ENCODE peak calls at places on chromosomes 11 and 22, in seven cellular contexts. S, R, T, I, G, A and Y are unnamed samples.
A peak's percentile ranks its signal among the peaks of the same experiment; 100 is the strongest.

GRCh38 chr11:74550991-74551753 is 41.2 kb upstream of the POLD3 start:
- DNase-seq in A (no peak), I (no peak), T (no peak), R (no peak), G (no peak), S (no peak), Y (no peak)

GRCh38 chr11:115672412-115672811 is 168.2 kb upstream of the CADM1 start:
- DNase-seq in I (no peak), A (no peak), G (no peak), R (no peak), T (no peak), S (no peak), Y (no peak)

GRCh38 chr11:116170526-116171120 is 602.2 kb downstream of the BUD13 start:
- DNase-seq in I (no peak), G (no peak), S (no peak), A (no peak), R (peak; percentile 42), T (no peak), Y (no peak)

GRCh38 chr11:124536520-124536919 is 6.9 kb downstream of the OR8B12 start:
- DNase-seq in G (peak; percentile 67), R (peak; percentile 93), I (peak; percentile 47), A (no peak), T (peak; percentile 58), S (peak; percentile 39), Y (peak; percentile 98)

GRCh38 chr22:24184057-24184798 is 2.9 kb downstream of the SUSD2 start:
- DNase-seq in T (no peak), A (no peak), S (no peak), I (no peak), R (no peak), G (no peak), Y (no peak)

GRCh38 chr22:32444068-32444467 is 20.2 kb downstream of the BPIFC start:
- DNase-seq in T (no peak), A (peak; percentile 8), G (peak; percentile 66), I (no peak), R (peak; percentile 33), S (no peak), Y (peak; percentile 43)

GRCh38 chr11:83056204-83056603 is 15.5 kb downstream of the RAB30 start:
- DNase-seq in T (no peak), R (no peak), G (no peak), I (no peak), A (no peak), S (no peak), Y (no peak)

GRCh38 chr22:41992496-41992895 is 6.1 kb upstream of the WBP2NL start:
- DNase-seq in I (no peak), A (no peak), S (no peak), G (no peak), R (no peak), T (no peak), Y (no peak)

GRCh38 chr11:73965076-73965763 is 14.4 kb downstream of the DNAJB13 start:
- DNase-seq in S (no peak), T (peak; percentile 19), G (no peak), I (no peak), R (no peak), A (no peak), Y (no peak)

GRCh38 chr11:34680918-34681554 is 60.1 kb downstream of the EHF start:
- DNase-seq in R (no peak), A (no peak), G (no peak), S (peak; percentile 78), T (peak; percentile 84), I (peak; percentile 5), Y (peak; percentile 61)

GRCh38 chr11:125110506-125110905 is 920 bp downstream of the TMEM218 start:
- DNase-seq in S (no peak), T (peak; percentile 18), A (no peak), G (no peak), I (no peak), R (no peak), Y (peak; percentile 88)

GRCh38 chr11:104390696-104391095 is 226.7 kb upstream of the PDGFD start:
- DNase-seq in I (no peak), T (no peak), R (no peak), A (no peak), S (peak; percentile 25), G (no peak), Y (no peak)

GRCh38 chr22:30705710-30706651 is 11.3 kb downstream of the OSBP2 start:
- DNase-seq in I (no peak), T (no peak), A (no peak), G (no peak), R (no peak), S (peak; percentile 80), Y (peak; percentile 84)

GRCh38 chr22:31764785-31765184 is 11.0 kb downstream of the DEPDC5 start:
- DNase-seq in G (no peak), A (no peak), S (no peak), R (no peak), T (no peak), I (no peak), Y (peak; percentile 30)

GRCh38 chr11:20055312-20055711 is 105.0 kb downstream of the DBX1 start:
- DNase-seq in G (peak; percentile 44), R (no peak), T (no peak), I (no peak), S (no peak), A (no peak), Y (no peak)

GRCh38 chr22:29030618-29031235 is 30.9 kb downstream of the C22orf31 start:
- DNase-seq in A (peak; percentile 58), T (peak; percentile 85), S (peak; percentile 77), G (no peak), I (no peak), R (peak; percentile 85), Y (peak; percentile 95)

GRCh38 chr11:92314499-92314898 is 89.9 kb downstream of the FAT3 start:
- DNase-seq in A (no peak), G (no peak), I (no peak), S (no peak), R (no peak), T (peak; percentile 22), Y (no peak)

GRCh38 chr11:114432893-114433292 is 6.4 kb upstream of the REXO2 start:
- DNase-seq in A (no peak), T (no peak), R (no peak), S (no peak), I (no peak), G (no peak), Y (no peak)

GRCh38 chr22:45284705-45285305 is at the start of gene UPK3A:
- DNase-seq in S (no peak), I (no peak), A (peak; percentile 64), R (peak; percentile 89), G (peak; percentile 34), T (peak; percentile 29), Y (peak; percentile 68)

GRCh38 chr11:12397953-12398352 is 20.6 kb downstream of the PARVA start:
- DNase-seq in I (no peak), G (no peak), S (peak; percentile 99), T (peak; percentile 98), R (no peak), A (no peak), Y (peak; percentile 98)

GRCh38 chr11:110356769-110357671 is 60.6 kb upstream of the RDX start:
- DNase-seq in T (peak; percentile 57), G (peak; percentile 57), A (no peak), R (no peak), S (peak; percentile 29), I (no peak), Y (peak; percentile 69)

GRCh38 chr22:46290843-46291785 is 5.6 kb upstream of the GTSE1 start:
- DNase-seq in S (no peak), G (no peak), A (no peak), I (no peak), R (no peak), T (no peak), Y (no peak)

DNA sequence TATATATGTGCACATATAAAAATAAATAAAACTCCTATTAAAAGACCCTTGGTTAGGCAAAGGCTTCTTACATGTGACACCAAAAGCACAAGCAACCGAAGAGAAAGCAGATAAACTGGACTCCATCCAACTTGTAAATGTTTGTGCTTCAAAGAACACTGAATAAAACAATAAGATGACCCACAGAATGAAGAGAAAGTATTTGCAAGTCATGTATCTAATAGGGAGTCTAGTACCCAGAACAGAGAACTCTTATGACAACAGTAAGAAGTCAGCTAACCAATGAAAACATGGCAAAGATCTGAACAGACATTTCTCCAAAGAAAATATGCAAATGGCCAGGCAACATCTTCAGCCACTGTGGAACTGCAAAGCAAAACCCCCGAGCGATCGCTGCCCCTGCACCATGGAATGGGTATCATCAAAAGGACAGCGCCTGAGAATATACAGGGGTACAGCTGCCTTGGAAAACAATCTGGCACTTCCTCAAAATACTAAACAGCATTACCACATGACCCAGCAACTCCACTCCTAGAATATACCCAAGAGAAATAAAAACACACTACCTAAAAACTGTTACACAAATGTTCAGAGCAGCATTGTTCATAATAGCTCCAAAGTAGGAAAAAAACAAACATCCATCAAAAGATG is 17.2 kb downstream of the BRD1 start:
- DNase-seq in I (no peak), G (no peak), R (no peak), A (no peak), T (peak; percentile 12), S (peak; percentile 30), Y (no peak)
- H3K4me1 ChIP-seq in I (no peaks in the 10 kb centered on the region), G (no peaks in the 10 kb centered on the region), R (no peaks in the 10 kb centered on the region), A (no peaks in the 10 kb centered on the region), T (peaks cover 18% of the 10 kb centered on the region), S (peaks cover 12% of the 10 kb centered on the region), Y (no peaks in the 10 kb centered on the region)

GRCh38 chr11:27194976-27195375 is 154.4 kb downstream of the BBOX1 start:
- DNase-seq in T (no peak), G (no peak), R (no peak), S (no peak), A (no peak), I (no peak), Y (no peak)
- H3K4ac ChIP-seq in T (no peak overlapping the region), G (no peak overlapping the region), R (no peak overlapping the region), S (no peak overlapping the region), A (no peak overlapping the region), I (no peak overlapping the region), Y (no peak overlapping the region)

GRCh38 chr11:64883575-64883974 is 5.2 kb upstream of the EHD1 start:
- DNase-seq in G (no peak), A (no peak), T (no peak), S (no peak), R (no peak), I (no peak), Y (no peak)
- H3K4me1 ChIP-seq in G (peaks cover 4% of the 10 kb centered on the region), A (peaks cover 22% of the 10 kb centered on the region), T (peaks cover 15% of the 10 kb centered on the region), S (peaks cover 12% of the 10 kb centered on the region), R (no peaks in the 10 kb centered on the region), I (no peaks in the 10 kb centered on the region), Y (peaks cover 1% of the 10 kb centered on the region)

GRCh38 chr22:19469421-19469820 is 9.6 kb downstream of the UFD1 start:
- DNase-seq in I (no peak), S (no peak), A (no peak), G (no peak), R (no peak), T (no peak), Y (no peak)
- H3K4ac ChIP-seq in I (no peak overlapping the region), S (no peak overlapping the region), A (no peak overlapping the region), G (no peak overlapping the region), R (no peak overlapping the region), T (no peak overlapping the region), Y (no peak overlapping the region)